ENCODE peak calls at places on chromosomes 12 and 14, in four cellular contexts. A is GM18507; P is CD4-positive, CD25-positive, alpha-beta regulatory T cell; I is stimulated activated CD8-positive, alpha-beta memory T cell treated with anti-CD3 and anti-CD28 coated beads, Interleukin-7, amount 100 ng/mL, for 24 hours. G is an unnamed sample.

GRCh38 chr12:50751921-50752721 is 11.8 kb upstream of the ATF1 start:
- DNase-seq in A (no peak), P (no peak), I (no peak), G (no peak)

GRCh38 chr12:47746073-47746472 is 12.6 kb downstream of the RAPGEF3 start:
- DNase-seq in A (no peak), P (no peak), I (no peak), G (no peak)

GRCh38 chr12:56571131-56571530 is 49.5 kb downstream of the RBMS2 start:
- DNase-seq in A (no peak), P (no peak), I (no peak), G (no peak)

GRCh38 chr12:125549836-125550235 is 484.6 kb downstream of the AACS start:
- DNase-seq in A (no peak), P (no peak), I (no peak), G (no peak)

GRCh38 chr14:91693342-91693741 is 38.5 kb downstream of the CATSPERB start:
- DNase-seq in A (no peak), P (no peak), I (no peak), G (no peak)

GRCh38 chr12:93884794-93885460 is 207.8 kb downstream of the CRADD start:
- DNase-seq in A (no peak), P (no peak), I (no peak), G (no peak)

GRCh38 chr12:73308747-73309146 is 1036.6 kb downstream of the TRHDE start:
- DNase-seq in A (no peak), P (no peak), I (no peak), G (no peak)

GRCh38 chr12:20572451-20572850 is 122.7 kb upstream of the SLCO1C1 start:
- DNase-seq in A (no peak), P (no peak), I (no peak), G (no peak)

GRCh38 chr12:47071241-47071852 is 8.1 kb upstream of the PCED1B start:
- DNase-seq in A (no peak), P (peak), I (no peak), G (peak)

GRCh38 chr12:28369483-28369882 is 179.2 kb downstream of the CCDC91 start:
- DNase-seq in A (no peak), P (no peak), I (no peak), G (no peak)

GRCh38 chr12:129753596-129753995 is 150.2 kb downstream of the TMEM132D start:
- DNase-seq in A (no peak), P (no peak), I (no peak), G (no peak)

G was measured in central memory CD4-positive, alpha-beta T cell.